ENCODE peak calls at places on chromosomes 3 and 15, in ten cellular contexts. Y is GM23248; L is fibroblast of the aortic adventitia; I is activated effector memory CD4-positive, alpha-beta T cell treated with anti-CD3 and anti-CD28 coated beads, Interleukin-2, amount 50 U/mL, for 16 hours; J is lung microvascular endothelial cell; K is effector memory CD8-positive, alpha-beta T cell; N is GM10248; C is T-helper 17 cell; B is mesothelial cell of epicardium; G is germinal center. Z is an unnamed sample.

GRCh38 chr15:85941186-85941855 is 138.3 kb upstream of the AGBL1 start:
- DNase-seq in Y (no peak), L (peak; percentile 8), I (no peak), J (no peak), K (no peak), N (no peak), C (no peak), B (no peak), G (no peak), Z (no peak)

GRCh38 chr3:134320749-134321148 is 53.5 kb downstream of the AMOTL2 start:
- DNase-seq in Y (peak; percentile 74), L (peak; percentile 35), I (no peak), J (no peak), K (no peak), N (no peak), C (no peak), B (no peak), G (no peak), Z (no peak)

GRCh38 chr3:102225407-102226132 is 209.2 kb upstream of the ZPLD1 start:
- DNase-seq in Y (peak; percentile 79), L (peak; percentile 89), I (no peak), J (peak; percentile 84), K (no peak), N (peak; percentile 29), C (no peak), B (no peak), G (no peak), Z (no peak)

GRCh38 chr15:26771168-26771916 is 1.5 kb downstream of the GABRB3 start:
- DNase-seq in Y (peak; percentile 8), L (no peak), I (no peak), J (no peak), K (no peak), N (no peak), C (no peak), B (peak; percentile 88), G (no peak), Z (no peak)

GRCh38 chr15:88681610-88682221 is 42.9 kb downstream of the ISG20 start:
- DNase-seq in Y (no peak), L (no peak), I (no peak), J (no peak), K (no peak), N (no peak), C (no peak), B (no peak), G (no peak), Z (no peak)

GRCh38 chr3:52820741-52821140 is 9.7 kb downstream of the ITIH4 start:
- DNase-seq in Y (peak; percentile 50), L (no peak), I (no peak), J (peak; percentile 55), K (no peak), N (peak; percentile 65), C (no peak), B (no peak), G (peak; percentile 40), Z (no peak)

GRCh38 chr15:101242999-101243336 is 8.9 kb downstream of the CHSY1 start:
- DNase-seq in Y (no peak), L (no peak), I (no peak), J (no peak), K (no peak), N (no peak), C (no peak), B (no peak), G (no peak), Z (no peak)

GRCh38 chr3:64176461-64176996 is 48.7 kb downstream of the PRICKLE2 start:
- DNase-seq in Y (peak; percentile 80), L (peak; percentile 27), I (no peak), J (no peak), K (no peak), N (no peak), C (no peak), B (no peak), G (no peak), Z (no peak)

GRCh38 chr3:62415312-62415791 is 42.0 kb upstream of the FEZF2 start:
- DNase-seq in Y (no peak), L (no peak), I (no peak), J (no peak), K (no peak), N (no peak), C (no peak), B (no peak), G (no peak), Z (no peak)

GRCh38 chr3:32383136-32383711 is 8.4 kb upstream of the CMTM7 start:
- DNase-seq in Y (no peak), L (no peak), I (no peak), J (no peak), K (no peak), N (no peak), C (no peak), B (no peak), G (no peak), Z (no peak)

GRCh38 chr3:122530164-122530563 is 15.4 kb upstream of the KPNA1 start:
- DNase-seq in Y (no peak), L (no peak), I (no peak), J (no peak), K (no peak), N (no peak), C (no peak), B (no peak), G (no peak), Z (no peak)

GRCh38 chr3:178584722-178585121 is 48.5 kb downstream of the KCNMB2 start:
- DNase-seq in Y (no peak), L (no peak), I (no peak), J (no peak), K (no peak), N (no peak), C (no peak), B (no peak), G (no peak), Z (no peak)

GRCh38 chr3:120497318-120497717 is 46.5 kb upstream of the FSTL1 start:
- DNase-seq in Y (peak; percentile 93), L (peak; percentile 96), I (no peak), J (peak; percentile 17), K (no peak), N (no peak), C (no peak), B (no peak), G (no peak), Z (no peak)

GRCh38 chr3:4972652-4973643 is 6.3 kb upstream of the BHLHE40 start:
- DNase-seq in Y (no peak), L (peak; percentile 32), I (no peak), J (no peak), K (no peak), N (no peak), C (no peak), B (no peak), G (no peak), Z (no peak)

GRCh38 chr15:35545316-35545824 is 595 bp downstream of the DPH6 start:
- DNase-seq in Y (peak; percentile 67), L (peak; percentile 71), I (peak; percentile 63), J (no peak), K (no peak), N (peak; percentile 13), C (no peak), B (peak; percentile 54), G (peak; percentile 4), Z (no peak)

GRCh38 chr3:103056552-103056951 is 621.7 kb downstream of the ZPLD1 start:
- DNase-seq in Y (no peak), L (no peak), I (no peak), J (no peak), K (no peak), N (no peak), C (no peak), B (no peak), G (no peak), Z (no peak)

GRCh38 chr15:63870403-63871209 is 36.9 kb upstream of the HERC1 start:
- DNase-seq in Y (peak; percentile 90), L (peak; percentile 85), I (no peak), J (peak; percentile 86), K (no peak), N (no peak), C (no peak), B (peak; percentile 66), G (no peak), Z (no peak)

GRCh38 chr15:40161693-40162401 is 978 bp downstream of the BUB1B start:
- DNase-seq in Y (no peak), L (no peak), I (no peak), J (no peak), K (no peak), N (no peak), C (no peak), B (no peak), G (peak; percentile 21), Z (no peak)

GRCh38 chr15:74178326-74179100 is 5.0 kb downstream of the ISLR start:
- DNase-seq in Y (no peak), L (no peak), I (no peak), J (no peak), K (no peak), N (no peak), C (no peak), B (no peak), G (no peak), Z (no peak)

GRCh38 chr3:55965776-55966175 is 478.7 kb upstream of the WNT5A start:
- DNase-seq in Y (no peak), L (no peak), I (no peak), J (no peak), K (no peak), N (no peak), C (no peak), B (no peak), G (no peak), Z (no peak)

GRCh38 chr15:47857384-47858168 is 140.3 kb downstream of the SEMA6D start:
- DNase-seq in Y (no peak), L (no peak), I (no peak), J (no peak), K (no peak), N (peak; percentile 14), C (no peak), B (no peak), G (no peak), Z (no peak)

GRCh38 chr3:37652405-37652804 is 209.3 kb upstream of the CTDSPL start:
- DNase-seq in Y (no peak), L (no peak), I (no peak), J (no peak), K (no peak), N (no peak), C (no peak), B (no peak), G (no peak), Z (no peak)

GRCh38 chr3:171393032-171393744 is 67.0 kb downstream of the TNIK start:
- DNase-seq in Y (no peak), L (no peak), I (no peak), J (peak; percentile 50), K (no peak), N (no peak), C (no peak), B (no peak), G (no peak), Z (no peak)

GRCh38 chr15:55868707-55869106 is 124.7 kb downstream of the NEDD4 start:
- DNase-seq in Y (no peak), L (no peak), I (no peak), J (no peak), K (no peak), N (no peak), C (no peak), B (no peak), G (no peak), Z (no peak)

GRCh38 chr15:66881173-66881905 is 179.3 kb downstream of the SMAD6 start:
- DNase-seq in Y (no peak), L (no peak), I (peak; percentile 14), J (no peak), K (no peak), N (peak; percentile 5), C (no peak), B (peak; percentile 19), G (no peak), Z (no peak)

GRCh38 chr3:49841126-49841525 is 15.2 kb downstream of the TRAIP start:
- DNase-seq in Y (peak; percentile 22), L (peak; percentile 32), I (no peak), J (peak; percentile 41), K (no peak), N (no peak), C (no peak), B (no peak), G (peak; percentile 51), Z (no peak)

GRCh38 chr3:127423856-127424765 is 136.3 kb upstream of the PRR20G start:
- DNase-seq in Y (no peak), L (no peak), I (no peak), J (no peak), K (no peak), N (no peak), C (no peak), B (peak; percentile 31), G (no peak), Z (no peak)

GRCh38 chr15:25694238-25694584 is 168.9 kb downstream of the ATP10A start:
- DNase-seq in Y (no peak), L (no peak), I (peak; percentile 45), J (no peak), K (no peak), N (no peak), C (no peak), B (no peak), G (no peak), Z (no peak)

Z was measured in naive thymus-derived CD8-positive, alpha-beta T cell.